ENCODE peak calls at places on chromosome 5, in eight cellular contexts. One of them, this sample, is unnamed.

GRCh38 chr5:100800552-100800951 is 102.5 kb downstream of the ST8SIA4 start:
- DNase-seq in DND-41: no peak
- DNase-seq in breast epithelium: no peak
- DNase-seq in fibroblast of villous mesenchyme: no peak
- DNase-seq in psoas muscle: no peak
- DNase-seq in ovary: no peak
- DNase-seq in Panc1: no peak
- DNase-seq in lower leg skin: no peak
- DNase-seq in this sample: no peak

GRCh38 chr5:33423018-33423630 is 17.6 kb upstream of the TARS1 start:
- DNase-seq in breast epithelium: no peak
- DNase-seq in psoas muscle: no peak
- DNase-seq in fibroblast of villous mesenchyme: peak
- DNase-seq in ovary: no peak
- DNase-seq in DND-41: no peak
- DNase-seq in Panc1: peak
- DNase-seq in lower leg skin: no peak
- DNase-seq in this sample: no peak

GRCh38 chr5:143946821-143947220 is 134.9 kb downstream of the HMHB1 start:
- DNase-seq in lower leg skin: no peak
- DNase-seq in breast epithelium: no peak
- DNase-seq in psoas muscle: no peak
- DNase-seq in DND-41: no peak
- DNase-seq in fibroblast of villous mesenchyme: no peak
- DNase-seq in ovary: no peak
- DNase-seq in Panc1: no peak
- DNase-seq in this sample: no peak

GRCh38 chr5:110045153-110045552 is 355.4 kb downstream of the MAN2A1 start:
- DNase-seq in ovary: no peak
- DNase-seq in fibroblast of villous mesenchyme: peak
- DNase-seq in psoas muscle: no peak
- DNase-seq in DND-41: no peak
- DNase-seq in Panc1: no peak
- DNase-seq in breast epithelium: no peak
- DNase-seq in lower leg skin: no peak
- DNase-seq in this sample: no peak

GRCh38 chr5:157478726-157479125 is 18.7 kb downstream of the NIPAL4 start:
- DNase-seq in breast epithelium: no peak
- DNase-seq in Panc1: no peak
- DNase-seq in lower leg skin: no peak
- DNase-seq in fibroblast of villous mesenchyme: no peak
- DNase-seq in ovary: no peak
- DNase-seq in DND-41: no peak
- DNase-seq in psoas muscle: no peak
- DNase-seq in this sample: no peak

GRCh38 chr5:106085136-106085535 is 1585.6 kb downstream of the EFNA5 start:
- DNase-seq in lower leg skin: no peak
- DNase-seq in Panc1: no peak
- DNase-seq in psoas muscle: no peak
- DNase-seq in DND-41: no peak
- DNase-seq in breast epithelium: no peak
- DNase-seq in ovary: no peak
- DNase-seq in fibroblast of villous mesenchyme: no peak
- DNase-seq in this sample: no peak

GRCh38 chr5:68793074-68793473 is 300.7 kb upstream of the SLC30A5 start:
- DNase-seq in DND-41: no peak
- DNase-seq in Panc1: no peak
- DNase-seq in psoas muscle: no peak
- DNase-seq in ovary: no peak
- DNase-seq in lower leg skin: no peak
- DNase-seq in fibroblast of villous mesenchyme: no peak
- DNase-seq in breast epithelium: no peak
- DNase-seq in this sample: no peak

GRCh38 chr5:1442222-1443144 is 2.8 kb downstream of the SLC6A3 start:
- DNase-seq in ovary: no peak
- DNase-seq in Panc1: no peak
- DNase-seq in psoas muscle: no peak
- DNase-seq in lower leg skin: peak
- DNase-seq in fibroblast of villous mesenchyme: no peak
- DNase-seq in breast epithelium: no peak
- DNase-seq in DND-41: no peak
- DNase-seq in this sample: no peak

GRCh38 chr5:3340471-3340870 is 255.2 kb upstream of the IRX1 start:
- DNase-seq in fibroblast of villous mesenchyme: no peak
- DNase-seq in DND-41: no peak
- DNase-seq in psoas muscle: no peak
- DNase-seq in ovary: no peak
- DNase-seq in lower leg skin: no peak
- DNase-seq in Panc1: no peak
- DNase-seq in breast epithelium: no peak
- DNase-seq in this sample: no peak

GRCh38 chr5:14357441-14357840 is 214.3 kb downstream of the TRIO start:
- DNase-seq in fibroblast of villous mesenchyme: no peak
- DNase-seq in psoas muscle: no peak
- DNase-seq in ovary: no peak
- DNase-seq in Panc1: no peak
- DNase-seq in lower leg skin: no peak
- DNase-seq in DND-41: no peak
- DNase-seq in breast epithelium: no peak
- DNase-seq in this sample: no peak

DNA sequence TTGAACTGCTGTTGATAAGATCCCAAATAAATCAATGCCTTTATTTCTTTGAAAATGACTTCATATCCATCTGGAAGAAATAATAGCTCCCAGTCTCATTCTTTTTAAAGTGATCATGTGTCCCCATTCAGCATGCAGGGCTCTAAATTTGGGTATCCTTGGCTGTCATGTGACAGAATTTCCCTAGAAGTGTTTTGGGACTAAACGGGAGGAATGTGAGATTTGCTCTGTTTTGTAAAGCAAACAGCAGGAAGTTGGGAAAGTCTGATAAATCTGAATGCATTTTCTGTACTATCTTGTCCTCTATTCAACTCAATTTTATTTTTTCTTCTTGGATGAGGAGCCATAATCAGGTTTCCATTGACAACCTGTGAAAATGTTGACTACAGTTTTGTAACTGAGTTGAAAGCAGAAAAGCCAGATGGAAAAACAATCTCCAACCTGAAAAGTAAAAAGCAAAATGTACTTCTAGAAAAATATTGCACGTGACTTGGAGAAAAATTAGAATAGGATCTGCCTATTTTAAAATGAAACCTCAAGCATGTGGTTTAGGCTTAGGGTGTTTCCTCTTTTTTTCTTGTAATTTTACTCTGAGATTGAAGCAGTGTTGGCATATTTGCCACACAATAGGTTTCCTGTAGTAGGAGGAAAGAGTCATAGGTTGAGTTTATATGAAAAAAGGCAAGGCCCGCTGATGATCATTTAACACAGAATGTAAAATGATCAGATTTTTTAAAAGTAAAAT is 76.2 kb upstream of the IL6ST start:
- DNase-seq in ovary: no peak
- DNase-seq in lower leg skin: no peak
- DNase-seq in DND-41: no peak
- DNase-seq in breast epithelium: no peak
- DNase-seq in Panc1: no peak
- DNase-seq in psoas muscle: no peak
- DNase-seq in fibroblast of villous mesenchyme: no peak
- DNase-seq in this sample: no peak
- H3K4me3 ChIP-seq in ovary: no peak
- H3K4me3 ChIP-seq in lower leg skin: no peak
- H3K4me3 ChIP-seq in DND-41: no peak
- H3K4me3 ChIP-seq in breast epithelium: peak
- H3K4me3 ChIP-seq in Panc1: no peak
- H3K4me3 ChIP-seq in psoas muscle: no peak
- H3K4me3 ChIP-seq in fibroblast of villous mesenchyme: no peak
- H3K4me3 ChIP-seq in this sample: no peak

DNA sequence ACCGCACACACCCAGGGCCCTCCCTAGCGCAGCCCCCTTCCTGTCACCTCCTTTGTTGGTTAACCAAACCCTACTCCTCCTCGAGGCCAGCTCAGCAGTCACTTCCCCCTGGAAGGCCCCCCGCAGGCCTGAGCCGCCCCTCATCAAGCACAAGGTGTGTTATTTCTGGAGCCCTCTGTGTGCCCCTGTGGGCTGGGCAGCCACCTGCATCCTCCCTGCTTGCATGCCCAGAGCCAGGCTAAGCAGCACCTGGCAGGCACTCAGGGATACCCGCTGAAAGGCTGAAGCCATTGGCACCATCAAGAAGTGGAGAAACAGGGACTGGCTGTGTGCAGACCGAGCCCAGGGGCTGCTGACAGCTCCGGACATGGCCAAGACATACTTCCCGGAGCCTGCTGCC is 121.8 kb downstream of the ZNF354C start:
- DNase-seq in DND-41: peak
- DNase-seq in Panc1: no peak
- DNase-seq in ovary: no peak
- DNase-seq in lower leg skin: no peak
- DNase-seq in breast epithelium: peak
- DNase-seq in fibroblast of villous mesenchyme: no peak
- DNase-seq in psoas muscle: peak
- DNase-seq in this sample: no peak
- H3K4me3 ChIP-seq in DND-41: no peak
- H3K4me3 ChIP-seq in Panc1: no peak
- H3K4me3 ChIP-seq in ovary: no peak
- H3K4me3 ChIP-seq in lower leg skin: no peak
- H3K4me3 ChIP-seq in breast epithelium: no peak
- H3K4me3 ChIP-seq in fibroblast of villous mesenchyme: no peak
- H3K4me3 ChIP-seq in psoas muscle: no peak
- H3K4me3 ChIP-seq in this sample: no peak

GRCh38 chr5:113340537-113340936 is 94.3 kb downstream of the TSSK1B start:
- DNase-seq in breast epithelium: no peak
- DNase-seq in psoas muscle: no peak
- DNase-seq in fibroblast of villous mesenchyme: no peak
- DNase-seq in ovary: no peak
- DNase-seq in lower leg skin: no peak
- DNase-seq in Panc1: no peak
- DNase-seq in DND-41: no peak
- DNase-seq in this sample: no peak

GRCh38 chr5:113338628-113339027 is 96.2 kb downstream of the TSSK1B start:
- DNase-seq in breast epithelium: no peak
- DNase-seq in ovary: no peak
- DNase-seq in DND-41: no peak
- DNase-seq in psoas muscle: no peak
- DNase-seq in lower leg skin: no peak
- DNase-seq in fibroblast of villous mesenchyme: peak
- DNase-seq in Panc1: no peak
- DNase-seq in this sample: no peak

GRCh38 chr5:113336975-113337374 is 97.8 kb downstream of the TSSK1B start:
- DNase-seq in ovary: no peak
- DNase-seq in psoas muscle: no peak
- DNase-seq in breast epithelium: no peak
- DNase-seq in fibroblast of villous mesenchyme: peak
- DNase-seq in lower leg skin: no peak
- DNase-seq in DND-41: peak
- DNase-seq in Panc1: no peak
- DNase-seq in this sample: peak

GRCh38 chr5:113343343-113343742 is 91.4 kb downstream of the TSSK1B start:
- DNase-seq in ovary: no peak
- DNase-seq in breast epithelium: no peak
- DNase-seq in fibroblast of villous mesenchyme: peak
- DNase-seq in DND-41: no peak
- DNase-seq in psoas muscle: no peak
- DNase-seq in lower leg skin: no peak
- DNase-seq in Panc1: no peak
- DNase-seq in this sample: no peak

DNA sequence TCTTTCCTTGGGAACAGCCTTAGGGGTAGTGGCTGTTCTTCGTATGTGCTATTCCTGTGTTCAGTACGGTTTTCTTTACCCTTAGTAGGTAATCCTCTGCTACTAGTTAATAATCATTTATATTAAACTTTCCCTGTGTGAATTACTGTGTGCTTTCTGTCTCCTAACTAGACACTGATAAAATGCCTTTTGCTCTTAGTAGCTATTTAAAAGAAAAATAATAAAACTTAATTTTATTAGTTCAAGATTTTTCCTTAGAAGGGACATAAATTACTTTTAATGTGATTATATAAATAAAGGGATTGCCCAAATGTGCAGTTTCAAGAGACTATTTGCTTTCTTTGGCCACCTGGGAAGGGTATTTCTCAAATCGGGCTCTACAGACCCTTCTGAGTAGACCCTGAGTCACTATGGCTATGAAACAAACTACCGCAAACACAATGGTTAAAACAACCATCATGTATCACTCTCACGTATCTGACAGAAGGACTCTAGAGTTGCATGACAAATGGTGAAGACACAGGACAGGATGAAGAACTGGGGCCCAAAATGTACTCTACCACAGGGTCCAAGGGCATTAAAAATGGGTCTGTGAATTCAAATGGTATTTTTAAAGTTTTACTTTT is 97.2 kb downstream of the TSSK1B start:
- DNase-seq in Panc1: no peak
- DNase-seq in psoas muscle: no peak
- DNase-seq in lower leg skin: no peak
- DNase-seq in ovary: no peak
- DNase-seq in breast epithelium: no peak
- DNase-seq in DND-41: no peak
- DNase-seq in fibroblast of villous mesenchyme: no peak
- DNase-seq in this sample: peak
- H3K4me3 ChIP-seq in Panc1: no peak
- H3K4me3 ChIP-seq in psoas muscle: no peak
- H3K4me3 ChIP-seq in lower leg skin: no peak
- H3K4me3 ChIP-seq in ovary: no peak
- H3K4me3 ChIP-seq in breast epithelium: no peak
- H3K4me3 ChIP-seq in DND-41: no peak
- H3K4me3 ChIP-seq in fibroblast of villous mesenchyme: no peak
- H3K4me3 ChIP-seq in this sample: no peak

GRCh38 chr5:56175465-56175864 is 57.7 kb downstream of the ANKRD55 start:
- DNase-seq in psoas muscle: no peak
- DNase-seq in Panc1: no peak
- DNase-seq in fibroblast of villous mesenchyme: peak
- DNase-seq in ovary: no peak
- DNase-seq in lower leg skin: no peak
- DNase-seq in breast epithelium: no peak
- DNase-seq in DND-41: no peak
- DNase-seq in this sample: peak
- H3K4me3 ChIP-seq in psoas muscle: no peak
- H3K4me3 ChIP-seq in Panc1: no peak
- H3K4me3 ChIP-seq in fibroblast of villous mesenchyme: no peak
- H3K4me3 ChIP-seq in ovary: no peak
- H3K4me3 ChIP-seq in lower leg skin: no peak
- H3K4me3 ChIP-seq in breast epithelium: no peak
- H3K4me3 ChIP-seq in DND-41: no peak
- H3K4me3 ChIP-seq in this sample: no peak

This sample was measured in skeletal muscle cell.